ENCODE peak calls at places on chromosomes 6 and 20, in four cellular contexts. T, E, Y and A are unnamed samples.
A peak's percentile ranks its signal among the peaks of the same experiment; 100 is the strongest.

GRCh38 chr20:46004813-46005505 is 3.7 kb upstream of the MMP9 start:
- DNase-seq in T (no peak), E (no peak), Y (peak; percentile 93), A (no peak)

GRCh38 chr6:159086033-159086618 is 41.3 kb upstream of the TAGAP start:
- DNase-seq in T (no peak), E (no peak), Y (no peak), A (no peak)

GRCh38 chr6:139016337-139017213 is 12.0 kb upstream of the ABRACL start:
- DNase-seq in T (peak; percentile 51), E (peak; percentile 13), Y (no peak), A (no peak)

GRCh38 chr6:28856617-28857000 is 67.2 kb downstream of the TRIM27 start:
- DNase-seq in T (no peak), E (no peak), Y (no peak), A (no peak)

GRCh38 chr6:1610497-1611321 is 994 bp downstream of the FOXC1 start:
- DNase-seq in T (no peak), E (no peak), Y (no peak), A (no peak)

GRCh38 chr6:84847349-84848160 is 83.2 kb upstream of the TBX18 start:
- DNase-seq in T (no peak), E (no peak), Y (no peak), A (no peak)

GRCh38 chr20:63321148-63321831 is 28.3 kb downstream of the COL20A1 start:
- DNase-seq in T (no peak), E (no peak), Y (no peak), A (no peak)

GRCh38 chr20:31523361-31524283 is 9.4 kb downstream of the HM13 start:
- DNase-seq in T (no peak), E (no peak), Y (no peak), A (no peak)

GRCh38 chr6:159966981-159967380 is 1.9 kb upstream of the IGF2R start:
- DNase-seq in T (no peak), E (no peak), Y (peak; percentile 93), A (no peak)

GRCh38 chr6:68919537-68919936 is 284.5 kb downstream of the ADGRB3 start:
- DNase-seq in T (no peak), E (no peak), Y (no peak), A (no peak)

GRCh38 chr6:30880563-30881252 is 3.6 kb upstream of the DDR1 start:
- DNase-seq in T (peak; percentile 14), E (no peak), Y (no peak), A (no peak)

GRCh38 chr6:25961619-25962367 is 809 bp upstream of the TRIM38 start:
- DNase-seq in T (no peak), E (no peak), Y (no peak), A (no peak)

GRCh38 chr6:9482030-9482731 is 932.7 kb downstream of the TFAP2A start:
- DNase-seq in T (no peak), E (no peak), Y (peak; percentile 89), A (no peak)

GRCh38 chr6:76886900-76887299 is 576.4 kb downstream of the HTR1B start:
- DNase-seq in T (no peak), E (no peak), Y (no peak), A (no peak)
- TF ChIP-seq CTCF in T (no peak), E (no peak), Y (no peak), A (no peak)

GRCh38 chr6:40359808-40360207 is 227.4 kb downstream of the LRFN2 start:
- DNase-seq in T (no peak), E (no peak), Y (no peak), A (no peak)

GRCh38 chr6:40355532-40355931 is 231.6 kb downstream of the LRFN2 start:
- DNase-seq in T (no peak), E (peak; percentile 46), Y (no peak), A (no peak)

GRCh38 chr6:40356242-40356910 is 230.8 kb downstream of the LRFN2 start:
- DNase-seq in T (no peak), E (no peak), Y (no peak), A (no peak)

GRCh38 chr6:40362859-40363258 is 224.3 kb downstream of the LRFN2 start:
- DNase-seq in T (no peak), E (no peak), Y (no peak), A (no peak)

GRCh38 chr6:40358473-40359460 is 228.4 kb downstream of the LRFN2 start:
- DNase-seq in T (no peak), E (no peak), Y (no peak), A (no peak)
- TF ChIP-seq CTCF in T (no peak), E (no peak), Y (no peak), A (no peak)

GRCh38 chr20:20174089-20174835 is 121.9 kb downstream of the CFAP61 start:
- DNase-seq in T (no peak), E (no peak), Y (no peak), A (no peak)
- TF ChIP-seq CTCF in T (no peak), E (no peak), Y (no peak), A (no peak)

DNA sequence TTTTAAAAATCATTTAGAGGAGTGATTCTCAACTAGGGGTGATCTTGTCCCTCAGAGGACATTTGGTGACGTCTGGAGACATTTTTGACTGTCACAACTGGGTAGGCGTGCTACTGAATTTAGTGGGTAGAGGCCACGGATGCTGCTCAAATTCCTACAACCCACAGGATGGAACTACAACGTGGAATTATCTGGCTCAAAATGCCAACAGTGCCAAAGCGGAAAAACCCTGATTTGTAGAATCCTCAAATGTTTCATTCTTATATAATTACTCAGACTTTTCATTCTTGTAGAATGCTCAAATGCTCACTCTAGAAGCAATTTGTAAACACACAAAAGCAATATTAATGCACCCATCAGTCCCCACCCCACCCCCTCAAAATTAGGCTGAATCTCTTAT is 229.8 kb downstream of the ZMYND8 start:
- DNase-seq in T (no peak), E (no peak), Y (peak; percentile 18), A (no peak)
- TF ChIP-seq CTCF in T (no peak), E (no peak), Y (no peak), A (no peak)

DNA sequence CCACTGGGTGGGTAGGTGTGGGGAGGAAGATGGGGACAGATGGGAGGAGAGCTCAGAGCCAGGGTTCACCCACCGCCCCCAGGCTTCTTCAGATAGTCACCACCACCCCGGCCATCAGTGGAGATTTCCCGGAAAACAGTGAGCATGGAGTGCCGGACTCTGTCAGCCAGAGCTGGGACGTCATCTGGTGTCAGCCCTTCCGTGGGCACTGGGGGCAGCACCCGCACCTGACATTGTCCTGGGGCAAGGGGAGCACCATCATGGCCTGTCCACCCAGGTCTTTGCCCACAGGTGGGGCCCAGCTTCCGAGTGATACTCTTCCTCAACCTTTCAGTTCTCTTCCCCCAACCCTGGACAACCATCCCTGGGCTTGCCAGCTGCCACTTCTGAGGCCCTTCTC is 4.8 kb downstream of the EGFL8 start:
- DNase-seq in T (no peak), E (no peak), Y (no peak), A (no peak)
- TF ChIP-seq CTCF in T (no peak), E (no peak), Y (no peak), A (no peak)

DNA sequence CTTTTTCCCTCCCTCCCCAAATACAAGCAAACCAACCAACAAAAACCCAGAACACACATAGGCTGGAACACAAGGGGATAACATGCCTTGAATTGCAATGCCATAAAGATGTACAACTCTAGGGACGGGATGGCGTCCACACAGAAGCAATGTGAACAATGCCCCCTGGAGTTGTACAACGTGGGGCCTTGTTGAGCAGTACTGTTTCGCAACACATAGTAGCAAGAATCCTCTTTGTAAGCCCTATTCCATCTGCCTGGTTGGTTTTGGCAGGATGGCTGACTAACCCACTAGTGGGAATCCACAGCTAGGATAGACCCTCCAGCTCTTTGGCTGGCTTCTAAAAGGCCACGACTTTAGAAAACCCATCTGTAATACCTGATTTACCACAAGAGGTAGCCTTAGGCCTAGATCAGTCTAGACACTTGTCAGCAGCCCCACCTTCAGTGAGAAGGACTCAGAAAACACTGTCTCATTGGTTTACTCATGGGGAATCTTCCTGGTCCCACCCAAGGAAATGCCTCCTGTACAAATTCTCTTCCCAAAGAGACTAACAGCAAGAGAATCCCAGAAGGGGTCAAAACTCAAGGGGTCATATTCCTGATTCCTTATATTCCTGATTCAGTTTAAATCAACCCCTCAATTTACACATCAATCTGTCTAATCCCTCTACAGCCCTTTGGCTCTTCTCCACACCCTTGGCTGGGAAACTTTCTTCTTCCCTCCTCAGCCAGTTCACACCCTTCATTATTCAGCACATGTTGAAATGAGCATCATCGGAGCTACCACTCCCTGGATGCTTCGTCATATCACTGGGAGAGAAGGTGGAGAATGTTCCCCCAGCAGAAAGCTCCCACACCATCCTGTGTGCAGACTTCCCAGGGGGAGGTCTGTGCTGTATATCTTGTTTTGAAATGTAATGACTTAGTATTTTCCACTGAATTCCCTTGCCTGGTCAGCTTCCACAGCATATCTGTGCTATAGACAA is 622.4 kb upstream of the FLRT3 start:
- DNase-seq in T (no peak), E (no peak), Y (peak; percentile 69), A (no peak)
- TF ChIP-seq CTCF in T (no peak), E (no peak), Y (peak; percentile 59), A (no peak)

DNA sequence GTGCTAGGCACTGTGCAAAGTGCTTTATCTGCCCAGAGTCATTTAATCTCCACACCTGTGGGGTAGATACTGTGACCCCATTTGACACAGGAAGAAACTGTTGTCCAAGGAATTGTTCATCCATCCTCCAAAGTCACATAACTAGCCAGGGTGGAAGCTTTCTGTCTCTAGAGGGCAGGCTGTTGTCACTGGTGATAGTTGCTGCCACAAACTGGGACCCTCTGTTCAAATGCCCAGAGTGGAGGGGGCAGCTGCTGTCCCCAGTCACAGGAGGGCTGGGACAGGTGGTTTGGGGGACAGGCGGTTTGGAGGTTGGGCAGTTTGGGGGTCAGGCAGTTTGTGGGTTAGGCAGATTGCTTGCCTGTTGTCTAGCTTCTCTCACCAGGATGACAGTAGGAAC is 16.1 kb upstream of the TMEM242 start:
- DNase-seq in T (no peak), E (no peak), Y (no peak), A (no peak)
- TF ChIP-seq CTCF in T (no peak), E (peak; percentile 20), Y (peak; percentile 42), A (peak; percentile 13)